ENCODE peak calls at places on chromosome 10, in six cellular contexts. N is HCT116, I is hepatocyte, J is fibroblast of lung, K is mammary epithelial cell, V is PC-3. U is an unnamed sample. For H3K4me1, the result is how much of the 10 kb centered on the place peaks cover.

GRCh38 chr10:129760003-129760315 is 204.1 kb downstream of the EBF3 start:
- DNase-seq in N (no peak), I (no peak), J (no peak), K (no peak), V (no peak), U (no peak)

GRCh38 chr10:62959553-62959952 is 143.4 kb upstream of the EGR2 start:
- DNase-seq in N (no peak), I (no peak), J (peak), K (peak), V (peak), U (no peak)

GRCh38 chr10:30827531-30828120 is 198.1 kb upstream of the LYZL2 start:
- DNase-seq in N (no peak), I (peak), J (peak), K (no peak), V (no peak), U (peak)

GRCh38 chr10:47441973-47442750 is 41.8 kb downstream of the ANXA8 start:
- DNase-seq in N (no peak), I (no peak), J (no peak), K (no peak), V (no peak), U (no peak)

GRCh38 chr10:33240265-33240664 is 94.2 kb downstream of the NRP1 start:
- DNase-seq in N (no peak), I (no peak), J (no peak), K (no peak), V (no peak), U (no peak)

GRCh38 chr10:95480102-95480900 is 80.9 kb downstream of the SORBS1 start:
- DNase-seq in N (no peak), I (peak), J (no peak), K (no peak), V (no peak), U (no peak)

GRCh38 chr10:24944512-24945255 is 7.7 kb downstream of the PRTFDC1 start:
- DNase-seq in N (peak), I (peak), J (peak), K (peak), V (peak), U (peak)

GRCh38 chr10:132787253-132788179 is 1.6 kb upstream of the NKX6-2 start:
- DNase-seq in N (no peak), I (peak), J (no peak), K (no peak), V (no peak), U (peak)

GRCh38 chr10:129877773-129878371 is 86.2 kb downstream of the EBF3 start:
- DNase-seq in N (no peak), I (no peak), J (no peak), K (no peak), V (peak), U (peak)

GRCh38 chr10:36424377-36424971 is 700.9 kb upstream of the ANKRD30A start:
- DNase-seq in N (no peak), I (no peak), J (no peak), K (no peak), V (no peak), U (peak)

GRCh38 chr10:62899316-62899715 is 83.2 kb upstream of the EGR2 start:
- DNase-seq in N (no peak), I (no peak), J (no peak), K (no peak), V (no peak), U (no peak)

GRCh38 chr10:87761892-87762291 is 56.1 kb downstream of the ATAD1 start:
- DNase-seq in N (peak), I (peak), J (peak), K (peak), V (peak), U (peak)

GRCh38 chr10:24762161-24762924 is 38.7 kb upstream of the ARHGAP21 start:
- DNase-seq in N (no peak), I (no peak), J (peak), K (no peak), V (peak), U (no peak)

GRCh38 chr10:1529806-1530413 is 207.4 kb downstream of the ADARB2 start:
- DNase-seq in N (no peak), I (no peak), J (no peak), K (no peak), V (no peak), U (no peak)

GRCh38 chr10:47223236-47223635 is 76.8 kb upstream of the GDF10 start:
- DNase-seq in N (no peak), I (no peak), J (no peak), K (no peak), V (no peak), U (no peak)

GRCh38 chr10:56823849-56824248 is 462.8 kb upstream of the ZWINT start:
- DNase-seq in N (no peak), I (no peak), J (no peak), K (peak), V (peak), U (no peak)

GRCh38 chr10:96846395-96846794 is 14.3 kb downstream of the LCOR start:
- DNase-seq in N (no peak), I (no peak), J (no peak), K (peak), V (peak), U (no peak)

GRCh38 chr10:16717617-16718395 is 99.4 kb downstream of the RSU1 start:
- DNase-seq in N (no peak), I (no peak), J (peak), K (no peak), V (no peak), U (no peak)

GRCh38 chr10:21523557-21524008 is 1.9 kb downstream of the SKIDA1 start:
- DNase-seq in N (no peak), I (peak), J (peak), K (no peak), V (no peak), U (peak)

GRCh38 chr10:42885491-42886270 is 103.1 kb downstream of the BMS1 start:
- DNase-seq in N (no peak), I (no peak), J (no peak), K (no peak), V (no peak), U (no peak)

GRCh38 chr10:42880255-42880620 is 97.6 kb downstream of the BMS1 start:
- DNase-seq in N (no peak), I (no peak), J (no peak), K (no peak), V (no peak), U (no peak)

GRCh38 chr10:42883993-42884983 is 101.7 kb downstream of the BMS1 start:
- DNase-seq in N (no peak), I (no peak), J (no peak), K (no peak), V (no peak), U (no peak)

GRCh38 chr10:42879380-42880254 is 97.0 kb downstream of the BMS1 start:
- DNase-seq in N (no peak), I (no peak), J (no peak), K (no peak), V (no peak), U (no peak)

GRCh38 chr10:42882597-42882996 is 100.0 kb downstream of the BMS1 start:
- DNase-seq in N (no peak), I (no peak), J (no peak), K (no peak), V (no peak), U (no peak)
- H3K4me3 ChIP-seq in N (no peak), I (no peak), J (no peak), K (no peak), V (no peak), U (no peak)

GRCh38 chr10:72315054-72315453 is 39.7 kb downstream of the DNAJB12 start:
- DNase-seq in N (no peak), I (peak), J (no peak), K (peak), V (no peak), U (no peak)

GRCh38 chr10:72314263-72314662 is 40.5 kb downstream of the DNAJB12 start:
- DNase-seq in N (no peak), I (no peak), J (no peak), K (no peak), V (no peak), U (no peak)

GRCh38 chr10:72310636-72311035 is 36.9 kb downstream of the DDIT4 start:
- DNase-seq in N (no peak), I (no peak), J (no peak), K (peak), V (no peak), U (no peak)

GRCh38 chr10:72311667-72312066 is 37.9 kb downstream of the DDIT4 start:
- DNase-seq in N (no peak), I (no peak), J (no peak), K (no peak), V (no peak), U (no peak)

GRCh38 chr10:72312865-72313391 is 39.2 kb downstream of the DDIT4 start:
- DNase-seq in N (no peak), I (no peak), J (no peak), K (no peak), V (no peak), U (no peak)
- H3K4me1 ChIP-seq in N (half or more), I (under half), J (under half), K (half or more), V (half or more), U (under half)

GRCh38 chr10:100713859-100714565 is 31.4 kb upstream of the PAX2 start:
- DNase-seq in N (no peak), I (no peak), J (no peak), K (no peak), V (no peak), U (no peak)

GRCh38 chr10:100715445-100716385 is 29.7 kb upstream of the PAX2 start:
- DNase-seq in N (no peak), I (no peak), J (no peak), K (no peak), V (no peak), U (no peak)

GRCh38 chr10:100715101-100715444 is 30.3 kb upstream of the PAX2 start:
- DNase-seq in N (no peak), I (no peak), J (no peak), K (no peak), V (no peak), U (no peak)

GRCh38 chr10:100714566-100714950 is 30.8 kb upstream of the PAX2 start:
- DNase-seq in N (no peak), I (no peak), J (no peak), K (no peak), V (no peak), U (no peak)

DNA sequence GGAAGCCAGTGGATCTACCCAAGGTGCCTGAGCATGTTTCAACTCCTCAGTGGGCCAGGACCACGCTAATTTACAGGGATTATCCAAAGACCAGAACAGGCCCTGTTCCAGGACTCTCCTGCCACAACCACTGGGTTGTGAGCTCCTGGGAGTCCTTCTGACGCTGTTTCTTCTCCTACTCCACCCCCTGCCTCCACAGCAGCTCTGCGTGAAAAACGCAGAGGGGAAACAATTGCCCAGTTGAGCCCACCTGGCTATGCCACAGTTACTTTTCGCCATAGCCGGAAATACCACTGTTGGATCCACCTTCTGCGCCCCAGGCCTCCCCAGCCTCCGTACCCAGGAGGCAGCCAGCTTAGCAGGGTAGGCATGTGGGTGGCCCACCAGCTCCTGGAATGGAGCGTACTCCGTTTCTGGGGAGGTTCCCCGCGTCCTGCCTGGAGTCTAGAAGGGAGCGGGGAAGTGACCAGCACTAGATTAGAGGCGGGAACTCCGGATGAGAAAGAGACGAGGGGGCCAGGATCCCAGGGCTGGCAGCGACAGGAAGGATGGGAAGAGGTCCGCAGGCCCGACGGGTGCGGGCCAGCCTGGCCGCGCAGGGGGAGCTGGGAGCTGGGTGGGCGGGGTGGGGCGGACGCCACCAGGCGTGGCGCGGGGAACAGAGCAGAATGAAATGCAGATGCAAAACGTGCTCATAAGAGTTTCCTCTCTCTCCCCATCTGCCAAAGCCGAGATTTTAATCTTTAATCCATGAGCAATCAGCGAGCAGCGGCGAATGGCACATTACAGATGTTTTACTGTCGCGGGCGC is 32.1 kb upstream of the PAX2 start:
- DNase-seq in N (no peak), I (no peak), J (no peak), K (no peak), V (no peak), U (no peak)
- TF ChIP-seq EZH2 in N (no peak), I (peak), J (peak), K (peak), V (no peak), U (no peak)

GRCh38 chr10:101781984-101782810 is 1.0 kb downstream of the NPM3 start:
- DNase-seq in N (peak), I (no peak), J (no peak), K (no peak), V (no peak), U (no peak)

GRCh38 chr10:101780187-101780817 is 2.9 kb downstream of the NPM3 start:
- DNase-seq in N (no peak), I (no peak), J (no peak), K (no peak), V (no peak), U (no peak)

GRCh38 chr10:101781655-101781983 is 1.6 kb downstream of the NPM3 start:
- DNase-seq in N (no peak), I (no peak), J (no peak), K (no peak), V (no peak), U (no peak)

GRCh38 chr10:101779544-101780186 is 3.6 kb downstream of the NPM3 start:
- DNase-seq in N (peak), I (peak), J (peak), K (peak), V (peak), U (peak)

GRCh38 chr10:101780818-101781654 is 2.2 kb downstream of the NPM3 start:
- DNase-seq in N (peak), I (peak), J (peak), K (peak), V (peak), U (peak)
- H3K4me3 ChIP-seq in N (peak), I (no peak), J (no peak), K (no peak), V (peak), U (no peak)

DNA sequence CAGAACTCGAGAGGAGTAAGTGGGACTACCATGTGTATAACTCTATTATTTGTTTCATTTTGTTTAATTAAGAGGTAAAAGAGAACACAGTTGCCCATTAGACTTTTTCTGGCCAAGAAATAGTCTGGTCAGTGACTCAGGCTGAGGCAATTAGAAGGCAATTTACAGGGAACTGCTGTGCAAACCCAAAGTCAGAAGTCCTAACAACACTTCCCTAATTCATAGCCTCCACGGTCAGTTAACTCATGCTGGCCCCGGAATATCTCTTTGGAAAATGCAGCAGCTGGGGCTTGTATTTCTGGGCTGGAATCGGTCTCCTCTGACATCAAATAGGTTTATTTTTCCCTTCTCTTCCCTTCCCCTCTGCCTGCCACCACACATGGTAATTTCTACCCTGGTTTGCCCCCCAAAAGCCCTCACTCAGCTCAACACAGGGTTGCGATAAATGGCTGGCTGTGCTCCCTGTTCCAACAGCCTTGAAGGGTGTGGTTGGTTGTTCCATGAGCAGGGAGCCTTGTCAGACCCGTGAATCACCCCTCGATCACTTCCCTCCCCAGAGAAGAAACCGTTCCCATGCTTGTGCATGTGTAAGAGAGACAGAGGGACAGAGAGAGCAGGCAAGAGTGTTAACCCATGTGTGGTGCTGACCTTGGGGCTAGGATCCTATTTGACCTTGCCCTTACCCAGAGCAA is 5.3 kb downstream of the SH3PXD2A start:
- DNase-seq in N (no peak), I (no peak), J (peak), K (peak), V (peak), U (no peak)
- H3K4me1 ChIP-seq in N (under half), I (half or more), J (under half), K (half or more), V (under half), U (under half)

GRCh38 chr10:101132636-101133473 is 1.8 kb downstream of the TLX1 start:
- DNase-seq in N (no peak), I (no peak), J (no peak), K (no peak), V (no peak), U (no peak)

GRCh38 chr10:101130141-101130540 is 959 bp upstream of the TLX1 start:
- DNase-seq in N (no peak), I (no peak), J (no peak), K (no peak), V (no peak), U (no peak)

GRCh38 chr10:101130984-101131961 is at the start of gene TLX1:
- DNase-seq in N (no peak), I (no peak), J (no peak), K (no peak), V (no peak), U (no peak)

GRCh38 chr10:101133489-101134298 is 2.6 kb downstream of the TLX1 start:
- DNase-seq in N (no peak), I (no peak), J (no peak), K (no peak), V (no peak), U (no peak)

DNA sequence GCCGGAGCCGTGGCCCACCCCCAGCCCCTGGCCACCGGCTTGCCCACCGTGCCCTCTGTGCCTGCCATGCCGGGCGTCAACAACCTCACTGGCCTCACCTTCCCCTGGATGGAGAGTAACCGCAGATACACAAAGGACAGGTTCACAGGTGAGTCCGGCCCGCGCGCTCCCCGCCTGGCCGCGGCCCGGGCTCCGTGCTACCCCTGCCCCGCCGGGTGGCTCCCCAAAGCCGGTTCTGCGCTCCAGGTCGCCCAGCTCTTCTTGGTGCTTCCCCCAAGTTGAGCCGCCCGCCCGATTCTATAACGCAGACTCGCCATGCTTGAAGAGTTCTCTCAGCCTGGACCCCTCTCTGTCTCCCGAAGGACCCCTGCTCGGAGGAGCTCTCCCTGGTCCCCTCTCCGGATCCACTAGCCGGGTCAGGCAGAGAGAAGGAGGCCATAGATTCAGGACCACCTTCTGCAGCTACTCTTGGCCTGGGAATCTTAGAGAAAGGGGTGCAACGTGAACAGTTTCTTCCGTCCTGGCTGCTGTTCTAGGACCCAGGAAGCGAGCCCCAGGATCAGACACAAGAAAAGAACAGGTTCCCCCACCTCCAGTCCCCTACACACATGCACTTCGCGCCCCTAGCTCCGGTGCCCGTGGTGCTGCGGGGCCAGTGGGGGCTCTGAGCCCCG is 999 bp downstream of the TLX1 start:
- DNase-seq in N (no peak), I (no peak), J (no peak), K (no peak), V (no peak), U (no peak)
- TF ChIP-seq EZH2 in N (no peak), I (no peak), J (peak), K (peak), V (no peak), U (no peak)

DNA sequence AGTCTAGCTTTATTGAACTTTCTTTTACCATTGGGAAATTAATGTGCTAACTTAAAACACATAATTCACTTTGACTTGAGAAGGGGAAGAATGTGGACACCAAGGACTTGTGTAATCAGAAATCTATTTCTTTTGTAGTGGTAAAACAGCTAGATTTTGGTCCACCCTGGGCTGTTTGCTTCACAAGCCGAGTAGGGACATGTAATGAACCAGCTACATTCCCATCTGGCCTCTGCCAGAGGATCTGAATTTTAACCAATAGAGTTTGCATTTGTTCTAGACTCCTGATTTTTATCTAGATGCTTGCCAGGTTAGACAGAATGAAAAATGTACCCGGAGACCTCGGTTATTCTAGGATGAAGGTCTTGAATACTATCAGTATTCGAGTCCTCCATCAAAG is 1.9 kb downstream of the CACNB2 start:
- DNase-seq in N (no peak), I (no peak), J (no peak), K (no peak), V (no peak), U (no peak)
- H3K4me3 ChIP-seq in N (no peak), I (no peak), J (peak), K (no peak), V (no peak), U (peak)

GRCh38 chr10:123136806-123137642 is 1.3 kb downstream of the HMX3 start:
- DNase-seq in N (no peak), I (no peak), J (peak), K (peak), V (no peak), U (no peak)
- H3K4me1 ChIP-seq in N (under half), I (under half), J (under half), K (under half), V (under half), U (under half)